ENCODE peak calls at places on chromosomes 6 and 20, in ten cellular contexts. L is ovary, W is prostate gland, I is heart left ventricle, P is sigmoid colon, R is tibial nerve, K is body of pancreas, M is spleen, S is NB4, H is A549. E is an unnamed sample.

GRCh38 chr6:150668882-150669476 is 69.3 kb downstream of the PLEKHG1 start:
- DNase-seq in L (no peak), W (no peak), I (no peak), P (no peak), R (no peak), K (no peak), M (no peak), S (no peak), H (no peak), E (no peak)

GRCh38 chr20:1830240-1830639 is 65.0 kb upstream of the SIRPA start:
- DNase-seq in L (peak), W (no peak), I (peak), P (no peak), R (no peak), K (peak), M (no peak), S (no peak), H (peak), E (peak)

GRCh38 chr6:151452750-151453427 is 963 bp upstream of the RMND1 start:
- DNase-seq in L (peak), W (peak), I (peak), P (no peak), R (no peak), K (peak), M (no peak), S (peak), H (no peak), E (no peak)

GRCh38 chr6:151502499-151502898 is 8.7 kb downstream of the CCDC170 start:
- DNase-seq in L (no peak), W (no peak), I (no peak), P (no peak), R (no peak), K (no peak), M (no peak), S (peak), H (peak), E (peak)

GRCh38 chr20:21378259-21378658 is 19.1 kb downstream of the NKX2-4 start:
- DNase-seq in L (no peak), W (no peak), I (no peak), P (no peak), R (no peak), K (no peak), M (no peak), S (no peak), H (no peak), E (no peak)

GRCh38 chr6:116497089-116497676 is 14.3 kb upstream of the CALHM5 start:
- DNase-seq in L (peak), W (no peak), I (no peak), P (no peak), R (no peak), K (no peak), M (no peak), S (no peak), H (no peak), E (peak)

GRCh38 chr6:118387921-118388701 is 160.0 kb upstream of the PLN start:
- DNase-seq in L (no peak), W (no peak), I (no peak), P (no peak), R (no peak), K (no peak), M (no peak), S (no peak), H (no peak), E (peak)

GRCh38 chr6:128516514-128516898 is 3.9 kb downstream of the PTPRK start:
- DNase-seq in L (no peak), W (no peak), I (no peak), P (no peak), R (no peak), K (no peak), M (no peak), S (no peak), H (no peak), E (peak)

GRCh38 chr20:37408202-37408929 is 62.4 kb downstream of the SRC start:
- DNase-seq in L (no peak), W (no peak), I (no peak), P (no peak), R (no peak), K (no peak), M (no peak), S (no peak), H (no peak), E (no peak)

GRCh38 chr6:44470746-44471145 is 83.2 kb downstream of the CDC5L start:
- DNase-seq in L (no peak), W (no peak), I (no peak), P (no peak), R (no peak), K (no peak), M (no peak), S (no peak), H (no peak), E (no peak)

GRCh38 chr6:24951831-24952299 is 16.1 kb upstream of the RIPOR2 start:
- DNase-seq in L (no peak), W (no peak), I (no peak), P (no peak), R (no peak), K (no peak), M (peak), S (peak), H (no peak), E (no peak)

GRCh38 chr6:20490591-20490990 is 43.7 kb upstream of the CDKAL1 start:
- DNase-seq in L (no peak), W (no peak), I (no peak), P (no peak), R (no peak), K (no peak), M (no peak), S (no peak), H (no peak), E (no peak)

GRCh38 chr6:27668442-27669275 is 195.8 kb upstream of the ZNF184 start:
- DNase-seq in L (peak), W (no peak), I (no peak), P (no peak), R (no peak), K (peak), M (no peak), S (peak), H (no peak), E (peak)

GRCh38 chr20:57870597-57871236 is 160.9 kb upstream of the PMEPA1 start:
- DNase-seq in L (no peak), W (no peak), I (no peak), P (peak), R (no peak), K (no peak), M (no peak), S (no peak), H (no peak), E (no peak)

GRCh38 chr6:105553174-105553573 is 150.3 kb upstream of the PREP start:
- DNase-seq in L (no peak), W (peak), I (no peak), P (no peak), R (no peak), K (no peak), M (no peak), S (peak), H (no peak), E (no peak)

GRCh38 chr6:129131282-129131681 is 248.3 kb downstream of the LAMA2 start:
- DNase-seq in L (no peak), W (no peak), I (peak), P (peak), R (peak), K (no peak), M (no peak), S (no peak), H (no peak), E (no peak)

GRCh38 chr6:36721369-36722140 is 23.9 kb downstream of the RAB44 start:
- DNase-seq in L (no peak), W (no peak), I (no peak), P (no peak), R (no peak), K (no peak), M (peak), S (no peak), H (no peak), E (no peak)

GRCh38 chr20:24763386-24764026 is 185.6 kb upstream of the CST7 start:
- DNase-seq in L (no peak), W (no peak), I (no peak), P (no peak), R (no peak), K (no peak), M (peak), S (no peak), H (no peak), E (no peak)

GRCh38 chr20:33169176-33169794 is 1.3 kb downstream of the BPIFA2 start:
- DNase-seq in L (no peak), W (no peak), I (no peak), P (no peak), R (no peak), K (no peak), M (no peak), S (peak), H (no peak), E (no peak)

GRCh38 chr6:161094904-161095440 is 103.4 kb downstream of the MAP3K4 start:
- DNase-seq in L (no peak), W (no peak), I (no peak), P (no peak), R (no peak), K (no peak), M (no peak), S (peak), H (no peak), E (no peak)

GRCh38 chr20:33415948-33416347 is 14.6 kb upstream of the CDK5RAP1 start:
- DNase-seq in L (no peak), W (peak), I (peak), P (no peak), R (no peak), K (no peak), M (no peak), S (peak), H (peak), E (peak)

GRCh38 chr20:4713401-4713800 is 8.3 kb upstream of the PRND start:
- DNase-seq in L (no peak), W (no peak), I (no peak), P (no peak), R (no peak), K (no peak), M (no peak), S (no peak), H (no peak), E (no peak)

GRCh38 chr6:69019832-69020231 is 384.8 kb downstream of the ADGRB3 start:
- DNase-seq in L (no peak), W (no peak), I (no peak), P (no peak), R (no peak), K (no peak), M (no peak), S (no peak), H (no peak), E (peak)

GRCh38 chr20:49634116-49634515 is 66.2 kb upstream of the PTGIS start:
- DNase-seq in L (no peak), W (no peak), I (no peak), P (no peak), R (no peak), K (no peak), M (no peak), S (no peak), H (no peak), E (no peak)

GRCh38 chr6:82906951-82907350 is 158.7 kb downstream of the UBE3D start:
- DNase-seq in L (no peak), W (no peak), I (no peak), P (no peak), R (no peak), K (no peak), M (no peak), S (peak), H (no peak), E (peak)

GRCh38 chr6:152775441-152775840 is 24.8 kb downstream of the VIP start:
- DNase-seq in L (no peak), W (no peak), I (no peak), P (no peak), R (no peak), K (no peak), M (no peak), S (no peak), H (no peak), E (no peak)

GRCh38 chr20:16498526-16499140 is 74.6 kb downstream of the KIF16B start:
- DNase-seq in L (no peak), W (no peak), I (no peak), P (no peak), R (no peak), K (no peak), M (no peak), S (no peak), H (no peak), E (peak)

GRCh38 chr6:20086992-20087391 is 125.3 kb downstream of the MBOAT1 start:
- DNase-seq in L (no peak), W (no peak), I (no peak), P (no peak), R (no peak), K (no peak), M (no peak), S (no peak), H (no peak), E (no peak)

GRCh38 chr6:165991341-165991740 is 176.3 kb downstream of the TBXT start:
- DNase-seq in L (no peak), W (no peak), I (no peak), P (no peak), R (no peak), K (no peak), M (no peak), S (no peak), H (no peak), E (no peak)

GRCh38 chr6:33860706-33861474 is 57.1 kb upstream of the MLN start:
- DNase-seq in L (no peak), W (peak), I (no peak), P (no peak), R (no peak), K (no peak), M (no peak), S (peak), H (no peak), E (peak)

GRCh38 chr20:19176483-19176882 is 36.0 kb upstream of the SLC24A3 start:
- DNase-seq in L (no peak), W (no peak), I (no peak), P (no peak), R (no peak), K (no peak), M (no peak), S (no peak), H (no peak), E (no peak)

GRCh38 chr20:38204936-38205435 is 39.9 kb upstream of the TGM2 start:
- DNase-seq in L (no peak), W (no peak), I (no peak), P (no peak), R (no peak), K (no peak), M (no peak), S (no peak), H (no peak), E (peak)

GRCh38 chr6:35370124-35370741 is 27.9 kb downstream of the PPARD start:
- DNase-seq in L (no peak), W (no peak), I (peak), P (peak), R (peak), K (peak), M (peak), S (peak), H (peak), E (peak)

GRCh38 chr6:146997062-146997461 is 207.2 kb upstream of the STXBP5 start:
- DNase-seq in L (no peak), W (no peak), I (no peak), P (no peak), R (no peak), K (no peak), M (no peak), S (peak), H (no peak), E (peak)

GRCh38 chr6:167825059-167825758 is 1.5 kb upstream of the AFDN start:
- DNase-seq in L (no peak), W (no peak), I (no peak), P (peak), R (peak), K (no peak), M (no peak), S (no peak), H (no peak), E (no peak)

GRCh38 chr6:34390531-34391013 is 1.9 kb downstream of the NUDT3 start:
- DNase-seq in L (no peak), W (no peak), I (no peak), P (peak), R (no peak), K (no peak), M (no peak), S (no peak), H (no peak), E (no peak)

GRCh38 chr6:45478235-45478634 is 100.5 kb upstream of the SUPT3H start:
- DNase-seq in L (no peak), W (no peak), I (no peak), P (no peak), R (no peak), K (no peak), M (no peak), S (peak), H (no peak), E (peak)

GRCh38 chr6:133951881-133952814 is 876 bp upstream of the TBPL1 start:
- DNase-seq in L (peak), W (peak), I (peak), P (peak), R (peak), K (peak), M (peak), S (peak), H (peak), E (peak)
- TF ChIP-seq POLR2A in L (no peak), W (peak), I (peak), P (no peak), R (no peak), K (no peak), M (no peak), S (no peak), H (no peak), E (peak)

DNA sequence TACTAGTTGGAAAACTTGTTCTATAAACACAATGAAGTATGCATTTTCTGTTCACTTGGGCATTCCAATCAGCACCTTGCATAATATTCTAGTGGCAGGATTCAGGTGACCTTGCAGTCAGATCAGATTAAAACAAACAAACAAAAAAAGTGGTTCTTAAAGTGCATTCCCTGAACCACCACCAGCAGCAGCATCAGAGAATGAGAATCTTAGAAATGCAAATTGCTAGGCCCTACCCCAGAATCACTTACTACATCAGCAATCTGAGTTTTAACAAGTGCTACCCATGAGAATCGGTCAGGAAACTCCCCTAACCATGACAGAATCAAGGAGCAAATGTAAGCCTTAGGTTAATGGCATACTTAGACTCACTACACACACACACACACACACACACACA is 41.7 kb downstream of the SNAP25 start:
- DNase-seq in L (no peak), W (no peak), I (no peak), P (no peak), R (no peak), K (no peak), M (no peak), S (no peak), H (no peak), E (no peak)
- TF ChIP-seq POLR2A in L (no peak), W (no peak), I (no peak), P (no peak), R (no peak), K (no peak), M (no peak), S (no peak), H (no peak), E (no peak)

DNA sequence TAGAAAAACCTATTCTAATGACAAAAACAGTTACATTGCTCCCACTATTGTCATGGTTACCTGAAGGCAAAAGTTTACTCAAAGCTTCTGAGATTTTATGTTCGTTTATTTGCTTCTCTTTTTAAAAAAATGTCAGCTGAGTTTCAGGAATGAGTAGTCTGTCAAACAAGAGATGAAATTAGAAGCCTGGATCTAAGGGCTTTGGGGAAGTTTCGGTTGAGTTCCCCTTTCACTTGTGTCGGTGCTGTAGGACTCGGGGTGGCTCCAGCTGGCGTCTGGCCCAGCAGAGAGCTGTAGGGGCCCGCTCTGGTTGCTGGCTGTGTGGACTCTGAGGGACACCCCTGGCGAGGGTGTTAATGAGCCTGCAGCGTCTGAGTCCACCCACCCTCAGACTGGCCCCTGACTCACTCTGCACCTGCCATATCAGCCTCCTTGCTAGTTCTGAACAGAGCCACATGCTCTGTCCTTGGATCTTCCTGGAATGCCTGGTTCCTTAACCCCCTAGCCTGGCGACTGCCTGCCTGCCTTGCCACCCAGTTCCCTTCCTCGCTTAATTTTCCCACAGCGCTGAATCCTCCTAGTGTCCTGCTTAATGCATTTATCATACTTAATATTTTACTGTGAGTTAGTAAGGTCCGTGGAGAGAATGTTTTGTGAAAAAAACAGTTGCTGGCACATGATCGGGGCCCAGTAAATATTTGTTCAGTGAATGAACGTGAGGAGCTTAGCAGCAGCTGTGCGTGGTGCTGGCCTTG is 1.4 kb downstream of the DNAJC5 start:
- DNase-seq in L (no peak), W (no peak), I (peak), P (no peak), R (peak), K (peak), M (peak), S (peak), H (peak), E (peak)
- TF ChIP-seq POLR2A in L (no peak), W (no peak), I (no peak), P (no peak), R (no peak), K (no peak), M (no peak), S (no peak), H (no peak), E (no peak)

GRCh38 chr6:29649701-29650673 is 6.9 kb upstream of the MOG start:
- DNase-seq in L (peak), W (peak), I (peak), P (peak), R (peak), K (peak), M (peak), S (peak), H (peak), E (peak)
- TF ChIP-seq POLR2A in L (peak), W (peak), I (peak), P (peak), R (no peak), K (peak), M (peak), S (no peak), H (peak), E (peak)

GRCh38 chr6:41712651-41713103 is 22.7 kb downstream of the TFEB start:
- DNase-seq in L (no peak), W (peak), I (peak), P (peak), R (peak), K (peak), M (peak), S (peak), H (peak), E (no peak)
- TF ChIP-seq POLR2A in L (no peak), W (no peak), I (no peak), P (no peak), R (no peak), K (no peak), M (no peak), S (no peak), H (no peak), E (no peak)